ENCODE peak calls at places on chromosomes 6 and 20, in eight cellular contexts. I is CD8-positive, alpha-beta memory T cell; W is NCI-H1105 treated with DMSO at 0.1 percent for 48 hours; O is glutamatergic neuron; M is myocyte; X is A172; S is germinal center; E is lung. U is an unnamed sample.

GRCh38 chr20:20002101-20002998 is 14.8 kb upstream of the NAA20 start:
- DNase-seq in O (no peak), M (peak), E (no peak), I (no peak), W (no peak), X (no peak), S (no peak), U (no peak)

GRCh38 chr20:4929686-4930397 is 71.5 kb downstream of the SLC23A2 start:
- DNase-seq in S (no peak), E (no peak), X (no peak), M (no peak), O (no peak), W (no peak), I (no peak), U (no peak)

GRCh38 chr6:11607381-11607780 is 69.8 kb downstream of the TMEM170B start:
- DNase-seq in O (no peak), I (no peak), X (peak), W (no peak), M (no peak), E (no peak), S (no peak), U (no peak)

GRCh38 chr6:20955751-20956150 is 421.5 kb downstream of the CDKAL1 start:
- DNase-seq in O (no peak), I (no peak), X (no peak), E (no peak), S (no peak), W (no peak), M (no peak), U (no peak)

GRCh38 chr20:15799871-15800270 is 773.4 kb downstream of the KIF16B start:
- DNase-seq in O (no peak), E (no peak), W (no peak), S (no peak), M (peak), I (no peak), X (peak), U (no peak)

GRCh38 chr6:135115411-135116293 is 61.0 kb upstream of the HBS1L start:
- DNase-seq in O (no peak), S (no peak), W (no peak), X (no peak), M (no peak), E (no peak), I (no peak), U (no peak)

GRCh38 chr6:6661191-6661590 is 72.7 kb downstream of the LY86 start:
- DNase-seq in O (no peak), E (no peak), W (no peak), I (no peak), X (no peak), M (no peak), S (no peak), U (no peak)

GRCh38 chr6:107361568-107362270 is 97.6 kb downstream of the PDSS2 start:
- DNase-seq in S (no peak), X (peak), M (peak), E (no peak), W (no peak), I (no peak), O (no peak), U (no peak)

GRCh38 chr6:109103942-109104341 is 8.6 kb downstream of the CEP57L1 start:
- DNase-seq in E (no peak), M (no peak), X (no peak), I (no peak), W (no peak), O (no peak), S (no peak), U (no peak)

GRCh38 chr20:45100563-45101245 is at the start of gene KCNS1:
- DNase-seq in S (peak), I (no peak), E (no peak), X (no peak), O (peak), M (no peak), W (no peak), U (no peak)

GRCh38 chr6:10203651-10204050 is 211.2 kb downstream of the TFAP2A start:
- DNase-seq in M (peak), W (no peak), S (no peak), I (no peak), E (no peak), X (no peak), O (no peak), U (no peak)

GRCh38 chr20:10492065-10492464 is 57.0 kb downstream of the SLX4IP start:
- DNase-seq in X (no peak), I (no peak), W (no peak), E (no peak), O (no peak), M (no peak), S (no peak), U (no peak)